ENCODE peak calls at places on chromosomes 4 and X, in nine cellular contexts. L is GM23338, G is SK-N-SH, J is K562, K is transverse colon, U is GM12878, E is spleen, X is sigmoid colon, R is HCT116. S is an unnamed sample.

GRCh38 chr4:21192367-21192766 is 492.1 kb downstream of the PACRGL start:
- DNase-seq in K (no peak), L (no peak), E (no peak), X (no peak), U (no peak), J (no peak), R (no peak), G (no peak), S (no peak)

GRCh38 chr4:154416183-154416543 is 75.4 kb downstream of the DCHS2 start:
- DNase-seq in G (peak), J (peak), X (peak), K (peak), R (no peak), L (peak), U (no peak), E (no peak), S (no peak)

GRCh38 chrX:132217203-132218073 is 1.8 kb downstream of the RAP2C start:
- DNase-seq in J (peak), L (peak), K (peak), X (peak), R (peak), G (peak), E (peak), U (peak), S (peak)

GRCh38 chr4:26178874-26179273 is 141.9 kb upstream of the RBPJ start:
- DNase-seq in U (no peak), G (no peak), R (no peak), X (peak), K (peak), L (no peak), E (no peak), J (no peak), S (no peak)

GRCh38 chr4:13920901-13921300 is 293.4 kb upstream of the BOD1L1 start:
- DNase-seq in U (no peak), E (no peak), K (peak), R (no peak), X (peak), G (no peak), L (peak), J (no peak), S (no peak)

GRCh38 chrX:119763175-119763574 is 4.8 kb downstream of the SOWAHD start:
- DNase-seq in L (peak), J (no peak), U (no peak), E (no peak), K (no peak), R (no peak), X (no peak), G (no peak), S (no peak)

GRCh38 chr4:139819082-139819481 is 153.5 kb downstream of the MGST2 start:
- DNase-seq in R (no peak), G (no peak), J (no peak), U (no peak), K (no peak), L (no peak), E (no peak), X (no peak), S (no peak)

GRCh38 chrX:5753291-5753690 is 475.4 kb downstream of the NLGN4X start:
- DNase-seq in U (no peak), K (no peak), R (no peak), L (no peak), J (no peak), X (no peak), E (no peak), G (no peak), S (no peak)

GRCh38 chrX:103356897-103357296 is 591 bp downstream of the TCEAL9 start:
- DNase-seq in X (no peak), R (no peak), G (peak), J (peak), E (no peak), K (peak), U (no peak), L (peak), S (peak)

GRCh38 chr4:1611501-1611870 is 72.6 kb downstream of the FAM53A start:
- DNase-seq in X (no peak), K (no peak), G (no peak), U (no peak), R (no peak), J (no peak), E (peak), L (no peak), S (no peak)

GRCh38 chr4:110619401-110620247 is 3.3 kb downstream of the PITX2 start:
- DNase-seq in E (no peak), X (no peak), L (peak), G (no peak), R (no peak), K (no peak), J (no peak), U (no peak), S (no peak)

GRCh38 chr4:39635023-39635422 is 3.6 kb downstream of the SMIM14 start:
- DNase-seq in U (no peak), X (no peak), G (no peak), K (peak), R (no peak), L (peak), J (no peak), E (no peak), S (peak)

GRCh38 chr4:73683033-73683432 is 57.3 kb upstream of the CXCL8 start:
- DNase-seq in G (no peak), R (no peak), U (no peak), J (no peak), L (no peak), E (no peak), K (no peak), X (no peak), S (no peak)

GRCh38 chr4:38928886-38929285 is 61.3 kb downstream of the FAM114A1 start:
- DNase-seq in K (no peak), L (no peak), R (no peak), J (no peak), U (no peak), X (no peak), E (no peak), G (no peak), S (no peak)

GRCh38 chrX:44061940-44062339 is 88.8 kb upstream of the NDP start:
- DNase-seq in E (no peak), K (no peak), R (no peak), G (no peak), L (no peak), X (no peak), U (no peak), J (no peak), S (peak)

GRCh38 chrX:78514852-78515251 is 144.3 kb downstream of the RTL3 start:
- DNase-seq in G (no peak), X (no peak), K (no peak), E (no peak), J (no peak), U (no peak), R (no peak), L (peak), S (no peak)

GRCh38 chr4:3019471-3019870 is 54.9 kb downstream of the HTT-AS start:
- DNase-seq in R (no peak), G (no peak), K (no peak), U (no peak), L (no peak), J (no peak), E (no peak), X (no peak), S (no peak)

GRCh38 chrX:65195621-65196020 is 219.4 kb upstream of the ZC4H2 start:
- DNase-seq in L (no peak), U (no peak), E (no peak), K (peak), X (no peak), J (no peak), R (no peak), G (no peak), S (no peak)

GRCh38 chrX:132692526-132692925 is 203.7 kb upstream of the MBNL3 start:
- DNase-seq in U (no peak), R (no peak), E (no peak), X (no peak), L (no peak), K (no peak), J (no peak), G (no peak), S (no peak)

GRCh38 chrX:4932790-4933189 is 1219.3 kb upstream of the PRKX start:
- DNase-seq in X (no peak), K (no peak), J (no peak), G (no peak), U (no peak), R (no peak), L (no peak), E (no peak), S (no peak)

GRCh38 chrX:132671229-132671641 is 182.4 kb upstream of the MBNL3 start:
- DNase-seq in G (no peak), R (no peak), L (peak), E (no peak), X (no peak), K (no peak), U (no peak), J (no peak), S (no peak)

GRCh38 chr4:176780995-176781738 is 11.6 kb downstream of the VEGFC start:
- DNase-seq in K (no peak), U (no peak), L (no peak), J (no peak), G (no peak), X (no peak), R (no peak), E (no peak), S (no peak)

GRCh38 chrX:139691843-139692505 is 16.0 kb downstream of the MCF2 start:
- DNase-seq in X (no peak), K (no peak), L (peak), G (peak), R (no peak), J (no peak), E (peak), U (no peak), S (no peak)

GRCh38 chr4:147773261-147774184 is 41.6 kb downstream of the ARHGAP10 start:
- DNase-seq in R (no peak), L (no peak), X (no peak), G (no peak), E (no peak), U (no peak), J (no peak), K (no peak), S (no peak)

GRCh38 chrX:71098302-71098701 is 2.7 kb downstream of the FOXO4 start:
- DNase-seq in E (peak), J (peak), U (no peak), X (peak), R (peak), K (peak), G (peak), L (peak), S (peak)

GRCh38 chrX:151370906-151371305 is 26.1 kb upstream of the VMA21 start:
- DNase-seq in L (peak), K (no peak), R (no peak), X (no peak), G (peak), U (no peak), J (peak), E (no peak), S (no peak)

GRCh38 chr4:84677995-84678394 is 95.1 kb downstream of the CDS1 start:
- DNase-seq in G (no peak), K (no peak), J (no peak), X (no peak), R (no peak), L (no peak), U (no peak), E (no peak), S (no peak)

GRCh38 chr4:168451744-168452394 is 28.4 kb downstream of the DDX60L start:
- DNase-seq in G (no peak), R (peak), X (no peak), L (no peak), K (no peak), J (no peak), U (no peak), E (no peak), S (no peak)

GRCh38 chr4:77201857-77202256 is 44.9 kb downstream of the CCNG2 start:
- DNase-seq in R (no peak), X (no peak), G (no peak), K (no peak), E (no peak), L (no peak), U (no peak), J (no peak), S (no peak)

GRCh38 chr4:138107023-138107422 is 135.1 kb downstream of the SLC7A11 start:
- DNase-seq in K (no peak), J (no peak), R (no peak), L (no peak), U (no peak), G (no peak), X (no peak), E (no peak), S (no peak)

GRCh38 chr4:8709050-8709728 is 116.6 kb downstream of the CPZ start:
- DNase-seq in K (peak), E (peak), R (no peak), X (peak), G (peak), U (no peak), J (no peak), L (no peak), S (no peak)

GRCh38 chrX:120213438-120214265 is 37.0 kb upstream of the ZBTB33 start:
- DNase-seq in K (peak), R (peak), J (peak), G (peak), X (no peak), E (no peak), U (peak), L (peak), S (peak)

GRCh38 chr4:183763990-183764754 is 105.1 kb downstream of the TRAPPC11 start:
- DNase-seq in U (no peak), X (no peak), L (no peak), E (no peak), G (no peak), J (no peak), K (no peak), R (no peak), S (no peak)

GRCh38 chrX:149114874-149115273 is 390.2 kb downstream of the IDS start:
- DNase-seq in R (no peak), U (no peak), G (no peak), K (no peak), L (no peak), J (no peak), X (no peak), E (no peak), S (no peak)

GRCh38 chrX:154097003-154097596 is 417 bp downstream of the MECP2 start:
- DNase-seq in X (peak), J (peak), G (peak), U (no peak), E (peak), R (no peak), K (peak), L (peak), S (peak)
- TF ChIP-seq POLR2AphosphoS5 in X (peak), J (no peak), G (no peak), U (no peak), E (peak), R (peak), K (no peak), L (peak), S (no peak)

GRCh38 chrX:48574270-48575266 is at the start of gene RBM3:
- DNase-seq in G (peak), X (peak), U (peak), K (peak), L (peak), R (peak), E (peak), J (peak), S (peak)
- TF ChIP-seq POLR2AphosphoS5 in G (peak), X (peak), U (peak), K (peak), L (peak), R (peak), E (peak), J (peak), S (peak)

DNA sequence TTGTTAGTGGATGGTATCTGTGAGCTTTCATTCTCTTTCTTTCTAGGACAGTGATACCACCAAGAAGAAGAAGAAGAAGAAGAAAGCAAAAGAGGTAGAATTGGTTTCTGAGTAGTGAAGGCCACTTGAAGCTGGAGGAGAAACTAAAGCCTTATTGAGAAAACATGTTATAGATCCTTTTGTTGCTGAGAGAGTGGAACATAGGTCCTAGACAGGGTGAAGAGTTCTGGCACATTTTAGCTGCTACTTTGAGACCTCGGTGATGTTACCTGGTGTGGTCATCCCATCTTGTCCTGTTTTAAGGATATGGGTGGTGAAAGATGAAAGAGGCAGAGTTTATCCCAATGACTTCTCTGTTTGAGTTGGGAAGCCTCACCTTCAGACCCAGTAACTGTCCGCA is 14.1 kb downstream of the DKC1 start:
- DNase-seq in K (no peak), J (no peak), X (no peak), G (no peak), E (no peak), R (no peak), U (no peak), L (no peak), S (no peak)
- TF ChIP-seq POLR2AphosphoS5 in K (no peak), J (no peak), X (no peak), G (no peak), E (no peak), R (no peak), U (no peak), L (no peak), S (no peak)

GRCh38 chr4:37631551-37631950 is 54.6 kb downstream of the RELL1 start:
- DNase-seq in U (no peak), E (no peak), R (no peak), L (no peak), J (no peak), X (peak), K (peak), G (no peak), S (peak)
- TF ChIP-seq POLR2AphosphoS5 in U (no peak), E (no peak), R (no peak), L (no peak), J (no peak), X (no peak), K (peak), G (no peak), S (peak)

DNA sequence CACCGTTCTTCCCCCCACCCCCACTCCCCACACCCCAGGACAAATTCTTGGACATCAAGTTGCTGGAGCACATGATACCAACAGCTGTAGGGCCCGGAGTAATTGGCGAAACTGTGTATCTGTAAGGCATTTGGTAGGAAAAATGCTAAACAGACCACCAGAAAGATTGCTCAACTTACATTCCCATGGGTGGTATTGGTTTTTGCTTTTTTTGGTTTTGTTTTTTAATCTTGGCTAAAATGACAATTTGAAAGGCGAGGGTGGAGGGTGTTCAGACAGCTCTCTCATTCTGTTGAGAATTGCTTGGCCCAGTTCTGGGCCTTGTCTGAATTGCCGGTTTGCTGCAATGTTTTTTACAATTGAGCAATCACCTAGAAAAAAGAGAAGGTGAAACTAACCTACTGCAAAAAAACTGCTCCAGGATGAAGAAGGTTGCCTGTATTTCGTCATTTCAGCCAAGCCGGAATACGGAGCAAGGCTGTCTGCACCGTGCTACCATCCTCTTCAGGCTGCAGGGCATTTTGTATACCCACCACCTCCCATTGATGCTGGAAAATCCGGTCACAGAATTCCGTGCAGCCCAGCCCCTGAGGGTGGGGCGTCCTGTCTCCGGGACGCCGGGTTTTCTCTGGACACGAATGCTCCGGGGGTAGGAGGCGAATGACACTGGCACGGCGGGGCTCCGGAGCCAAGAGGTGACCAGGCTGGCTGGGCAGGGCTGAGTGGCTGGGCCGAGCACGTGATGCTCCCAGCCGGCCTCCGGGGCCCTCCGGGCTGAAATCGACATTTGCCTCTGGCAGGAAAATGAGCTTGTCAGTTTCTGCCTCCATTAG is at the start of gene CLCN4:
- DNase-seq in U (no peak), G (peak), K (peak), X (peak), E (peak), R (peak), L (peak), J (no peak), S (peak)
- TF ChIP-seq POLR2AphosphoS5 in U (no peak), G (no peak), K (no peak), X (no peak), E (peak), R (no peak), L (peak), J (no peak), S (no peak)

DNA sequence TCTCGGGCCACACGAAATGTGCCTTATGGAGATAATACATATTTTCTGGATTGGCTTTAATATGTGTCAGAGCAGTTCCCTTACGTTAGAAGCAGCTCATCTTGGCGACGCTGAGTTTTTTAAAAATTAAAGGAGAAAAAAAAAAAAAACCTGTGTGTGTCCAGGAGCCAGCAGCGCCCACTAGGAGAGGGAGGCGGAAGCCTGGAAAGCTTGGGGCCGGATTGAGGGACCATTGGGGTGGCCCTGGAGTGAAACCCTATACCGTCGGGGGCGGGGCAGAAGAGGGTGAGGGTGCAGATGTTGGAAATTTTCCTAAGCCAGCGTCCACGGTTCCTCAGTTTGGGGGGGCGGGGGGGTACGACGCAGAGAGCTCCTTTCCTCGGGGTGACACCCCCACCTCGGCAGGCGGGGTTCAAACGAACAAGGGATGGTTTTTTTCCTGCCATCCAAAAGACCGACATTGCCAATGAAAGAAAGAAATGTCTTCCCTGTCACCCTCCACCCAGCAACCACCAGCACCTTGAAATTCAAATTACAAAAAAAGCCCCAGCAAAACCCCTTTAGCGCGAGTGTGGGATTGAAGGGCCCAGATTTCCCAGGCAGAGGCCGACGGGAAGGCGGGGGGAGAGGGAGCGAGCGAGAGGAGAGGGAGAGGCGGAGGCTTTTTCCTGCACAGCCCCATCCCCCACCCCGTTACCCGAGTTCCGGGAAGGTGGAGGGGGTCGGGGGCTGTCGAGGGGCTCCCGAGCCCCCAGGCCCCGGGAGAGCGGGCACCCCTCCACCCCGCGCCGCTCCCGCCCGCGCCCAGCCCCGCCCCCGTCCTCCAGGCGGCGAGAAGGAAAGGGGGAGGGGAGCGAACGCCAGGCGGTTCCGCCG is 868 bp downstream of the SMARCA1 start:
- DNase-seq in E (no peak), L (peak), U (no peak), R (peak), J (peak), X (peak), K (peak), G (peak), S (peak)
- TF ChIP-seq POLR2AphosphoS5 in E (no peak), L (no peak), U (no peak), R (no peak), J (no peak), X (no peak), K (no peak), G (no peak), S (no peak)

DNA sequence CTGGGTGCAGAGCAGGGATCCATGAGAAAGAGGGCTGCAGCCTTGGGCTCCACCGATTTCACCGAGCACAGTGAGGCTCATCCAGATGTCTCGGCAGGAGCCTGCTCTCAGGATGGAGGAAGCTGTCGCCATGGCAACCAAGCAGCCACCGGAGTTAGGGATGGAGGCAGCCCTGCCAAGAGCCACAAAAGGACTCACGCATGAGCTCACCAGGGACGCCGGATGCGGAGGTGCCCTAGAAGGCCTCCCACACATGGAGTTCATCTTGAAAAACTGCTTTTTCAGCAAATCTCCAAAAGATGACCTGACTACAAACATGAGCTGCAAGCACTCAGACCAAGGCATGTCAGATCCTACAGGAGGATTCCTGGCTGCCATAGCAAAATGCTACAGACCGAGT is 90.7 kb downstream of the WFS1 start:
- DNase-seq in G (peak), R (no peak), L (peak), E (no peak), J (no peak), X (no peak), K (no peak), U (no peak), S (no peak)
- TF ChIP-seq POLR2AphosphoS5 in G (no peak), R (no peak), L (no peak), E (no peak), J (no peak), X (no peak), K (no peak), U (no peak), S (no peak)

S was measured in prostate gland.